ENCODE peak calls at places on chromosomes 12 and 14, in four cellular contexts. One of them, this sample, is unnamed.

GRCh38 chr12:39839072-39839471 is 219.5 kb upstream of the ABCD2 start:
- DNase-seq in HepG2: no peak
- DNase-seq in GM12878: no peak
- DNase-seq in endodermal cell: no peak
- DNase-seq in this sample: no peak

GRCh38 chr12:24821691-24822090 is 127.2 kb downstream of the BCAT1 start:
- DNase-seq in endodermal cell: no peak
- DNase-seq in HepG2: no peak
- DNase-seq in GM12878: peak
- DNase-seq in this sample: no peak

GRCh38 chr14:75022655-75023054 is 19.9 kb downstream of the EIF2B2 start:
- DNase-seq in HepG2: peak
- DNase-seq in endodermal cell: peak
- DNase-seq in GM12878: no peak
- DNase-seq in this sample: peak

GRCh38 chr12:93094988-93095737 is 166.1 kb upstream of the EEA1 start:
- DNase-seq in GM12878: peak
- DNase-seq in endodermal cell: no peak
- DNase-seq in HepG2: no peak
- DNase-seq in this sample: no peak

GRCh38 chr14:60064491-60065072 is 27.1 kb upstream of the PCNX4 start:
- DNase-seq in endodermal cell: no peak
- DNase-seq in GM12878: peak
- DNase-seq in HepG2: peak
- DNase-seq in this sample: peak

GRCh38 chr12:97995578-97995977 is 519.8 kb upstream of the TMPO start:
- DNase-seq in GM12878: no peak
- DNase-seq in endodermal cell: no peak
- DNase-seq in HepG2: no peak
- DNase-seq in this sample: no peak

GRCh38 chr14:92589213-92589852 is 75.8 kb downstream of the RIN3 start:
- DNase-seq in GM12878: no peak
- DNase-seq in HepG2: peak
- DNase-seq in endodermal cell: no peak
- DNase-seq in this sample: peak

GRCh38 chr14:21244546-21244945 is 24.7 kb downstream of the HNRNPC start:
- DNase-seq in HepG2: no peak
- DNase-seq in GM12878: no peak
- DNase-seq in endodermal cell: no peak
- DNase-seq in this sample: no peak

GRCh38 chr12:51818567-51819300 is 29.8 kb downstream of the FIGNL2 start:
- DNase-seq in endodermal cell: no peak
- DNase-seq in HepG2: no peak
- DNase-seq in GM12878: no peak
- DNase-seq in this sample: no peak

GRCh38 chr12:11981174-11981733 is 89.5 kb upstream of the BCL2L14 start:
- DNase-seq in HepG2: no peak
- DNase-seq in GM12878: peak
- DNase-seq in endodermal cell: peak
- DNase-seq in this sample: no peak

GRCh38 chr12:78290606-78291345 is 460.1 kb downstream of the NAV3 start:
- DNase-seq in endodermal cell: no peak
- DNase-seq in GM12878: no peak
- DNase-seq in HepG2: peak
- DNase-seq in this sample: no peak

GRCh38 chr14:38721822-38722431 is 381.1 kb downstream of the SEC23A start:
- DNase-seq in GM12878: peak
- DNase-seq in endodermal cell: peak
- DNase-seq in HepG2: peak
- DNase-seq in this sample: peak

GRCh38 chr12:107448198-107448597 is 237.4 kb upstream of the PWP1 start:
- DNase-seq in GM12878: no peak
- DNase-seq in endodermal cell: peak
- DNase-seq in HepG2: no peak
- DNase-seq in this sample: peak

GRCh38 chr12:106769546-106769945 is 4.9 kb upstream of the RIC8B start:
- DNase-seq in GM12878: no peak
- DNase-seq in HepG2: no peak
- DNase-seq in endodermal cell: no peak
- DNase-seq in this sample: no peak

GRCh38 chr12:49349266-49349665 is 2.6 kb downstream of the DNAJC22 start:
- DNase-seq in GM12878: no peak
- DNase-seq in endodermal cell: peak
- DNase-seq in HepG2: no peak
- DNase-seq in this sample: no peak

GRCh38 chr14:81385824-81386223 is 14.3 kb downstream of the STON2 start:
- DNase-seq in GM12878: no peak
- DNase-seq in HepG2: no peak
- DNase-seq in endodermal cell: no peak
- DNase-seq in this sample: peak

GRCh38 chr12:22860926-22861325 is 236.0 kb downstream of the ETNK1 start:
- DNase-seq in endodermal cell: peak
- DNase-seq in GM12878: no peak
- DNase-seq in HepG2: no peak
- DNase-seq in this sample: peak

GRCh38 chr12:11729008-11729407 is 79.5 kb downstream of the ETV6 start:
- DNase-seq in HepG2: no peak
- DNase-seq in endodermal cell: no peak
- DNase-seq in GM12878: no peak
- DNase-seq in this sample: no peak

GRCh38 chr12:79407671-79408622 is 282.8 kb downstream of the PAWR start:
- DNase-seq in GM12878: peak
- DNase-seq in HepG2: peak
- DNase-seq in endodermal cell: peak
- DNase-seq in this sample: peak

GRCh38 chr12:89160716-89161123 is 191.6 kb downstream of the DUSP6 start:
- DNase-seq in HepG2: no peak
- DNase-seq in endodermal cell: no peak
- DNase-seq in GM12878: no peak
- DNase-seq in this sample: no peak

GRCh38 chr12:58741226-58741625 is 179.1 kb downstream of the LRIG3 start:
- DNase-seq in GM12878: no peak
- DNase-seq in endodermal cell: no peak
- DNase-seq in HepG2: no peak
- DNase-seq in this sample: no peak

GRCh38 chr14:50620341-50620740 is 47.8 kb downstream of the SAV1 start:
- DNase-seq in GM12878: no peak
- DNase-seq in HepG2: no peak
- DNase-seq in endodermal cell: no peak
- DNase-seq in this sample: no peak

GRCh38 chr14:105197274-105197673 is 16.2 kb upstream of the NUDT14 start:
- DNase-seq in HepG2: no peak
- DNase-seq in GM12878: no peak
- DNase-seq in endodermal cell: no peak
- DNase-seq in this sample: peak

GRCh38 chr14:29528889-29529288 is 398.8 kb downstream of the PRKD1 start:
- DNase-seq in endodermal cell: no peak
- DNase-seq in HepG2: no peak
- DNase-seq in GM12878: no peak
- DNase-seq in this sample: no peak

GRCh38 chr12:66269757-66270383 is 32.4 kb upstream of the HELB start:
- DNase-seq in HepG2: peak
- DNase-seq in GM12878: peak
- DNase-seq in endodermal cell: peak
- DNase-seq in this sample: peak

GRCh38 chr12:113194971-113195391 is 9.5 kb downstream of the RITA1 start:
- DNase-seq in HepG2: no peak
- DNase-seq in GM12878: no peak
- DNase-seq in endodermal cell: no peak
- DNase-seq in this sample: peak

GRCh38 chr14:79294506-79294905 is 916.8 kb downstream of the DIO2 start:
- DNase-seq in HepG2: no peak
- DNase-seq in GM12878: no peak
- DNase-seq in endodermal cell: no peak
- DNase-seq in this sample: no peak

DNA sequence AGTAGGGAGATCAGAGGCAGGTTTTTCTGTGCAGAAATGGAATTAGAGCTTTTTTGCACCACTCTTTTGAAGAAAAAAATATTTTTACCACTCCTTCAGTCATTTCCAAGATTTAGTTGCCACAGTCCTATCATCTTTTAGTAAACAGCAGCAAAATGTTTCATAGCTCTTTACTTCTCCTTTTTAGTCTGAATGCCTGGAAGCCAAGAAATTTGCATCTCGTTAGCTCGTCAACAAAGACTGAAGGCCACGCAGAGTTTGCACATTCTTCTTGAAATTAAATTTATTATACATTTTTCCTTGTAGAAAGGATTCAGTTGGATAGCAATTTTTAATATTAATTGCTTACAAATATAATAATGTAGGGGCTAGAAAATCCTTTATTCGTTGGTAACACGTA is 544.5 kb upstream of the ATP2B1 start:
- DNase-seq in GM12878: no peak
- DNase-seq in HepG2: no peak
- DNase-seq in endodermal cell: no peak
- DNase-seq in this sample: no peak
- H3K9ac ChIP-seq in GM12878: no peak
- H3K9ac ChIP-seq in HepG2: no peak
- H3K9ac ChIP-seq in endodermal cell: no peak
- H3K9ac ChIP-seq in this sample: no peak

DNA sequence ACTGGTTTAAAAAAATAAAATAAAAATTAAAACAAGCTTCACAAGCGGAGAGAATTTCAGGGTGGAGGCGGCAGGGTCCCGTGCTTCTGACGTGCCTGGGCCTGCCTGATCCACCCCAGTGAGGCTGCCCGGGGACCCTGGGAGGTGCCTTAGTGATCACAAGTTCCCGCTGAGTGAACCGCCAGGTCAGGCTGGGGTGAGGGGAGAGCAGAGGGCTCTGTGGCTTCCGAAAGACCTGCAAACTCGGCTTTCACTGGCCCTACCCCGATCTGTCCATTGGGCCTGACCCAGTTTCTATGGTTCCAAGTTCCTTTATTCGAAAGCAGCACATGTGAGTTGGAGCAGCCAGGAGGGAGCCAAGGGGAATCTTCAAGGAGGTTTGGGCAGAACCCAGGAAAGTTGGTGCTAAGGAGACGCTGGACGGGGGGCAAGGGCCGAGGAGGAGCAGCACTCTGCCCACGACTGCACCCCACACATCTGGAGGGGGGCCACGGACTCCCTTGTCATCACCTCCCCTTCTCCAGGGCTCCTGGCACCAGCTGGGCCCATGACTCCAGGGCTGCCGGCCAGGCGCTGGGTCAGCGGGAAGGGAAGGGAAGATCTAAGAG is 12.9 kb downstream of the MMP14 start:
- DNase-seq in HepG2: no peak
- DNase-seq in endodermal cell: peak
- DNase-seq in GM12878: no peak
- DNase-seq in this sample: no peak
- H3K9ac ChIP-seq in HepG2: no peak
- H3K9ac ChIP-seq in endodermal cell: no peak
- H3K9ac ChIP-seq in GM12878: no peak
- H3K9ac ChIP-seq in this sample: no peak

GRCh38 chr12:123436017-123436964 is at the start of gene RILPL2:
- DNase-seq in GM12878: peak
- DNase-seq in endodermal cell: peak
- DNase-seq in HepG2: peak
- DNase-seq in this sample: peak
- H3K9ac ChIP-seq in GM12878: peak
- H3K9ac ChIP-seq in endodermal cell: peak
- H3K9ac ChIP-seq in HepG2: peak
- H3K9ac ChIP-seq in this sample: no peak

GRCh38 chr12:13595536-13596450 is 385.6 kb downstream of the GRIN2B start:
- DNase-seq in GM12878: no peak
- DNase-seq in HepG2: no peak
- DNase-seq in endodermal cell: peak
- DNase-seq in this sample: no peak
- H3K9ac ChIP-seq in GM12878: no peak
- H3K9ac ChIP-seq in HepG2: no peak
- H3K9ac ChIP-seq in endodermal cell: no peak
- H3K9ac ChIP-seq in this sample: no peak

DNA sequence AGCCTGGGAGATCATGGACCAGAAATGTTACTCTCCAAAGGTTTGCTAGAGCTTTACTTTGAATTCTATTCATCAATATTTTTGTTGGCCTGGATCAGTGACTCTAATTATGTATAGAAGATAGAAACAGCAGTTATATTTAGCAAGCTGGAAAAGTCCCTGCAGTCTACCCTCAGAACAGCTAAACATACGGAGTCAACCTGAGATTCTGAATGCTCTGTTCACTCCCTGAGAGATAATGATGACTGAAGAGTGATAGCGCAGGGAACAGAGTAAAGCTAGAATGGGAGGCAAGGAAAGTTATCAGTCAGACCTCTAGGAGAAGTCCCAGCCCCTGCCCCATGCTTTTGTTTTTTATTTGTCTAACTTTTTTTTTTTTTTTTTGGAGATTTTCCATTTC is 311.7 kb downstream of the RGS6 start:
- DNase-seq in GM12878: no peak
- DNase-seq in HepG2: no peak
- DNase-seq in endodermal cell: no peak
- DNase-seq in this sample: no peak
- H3K9ac ChIP-seq in GM12878: no peak
- H3K9ac ChIP-seq in HepG2: no peak
- H3K9ac ChIP-seq in endodermal cell: no peak
- H3K9ac ChIP-seq in this sample: no peak

GRCh38 chr12:44582521-44582920 is 293.6 kb downstream of the NELL2 start:
- DNase-seq in HepG2: peak
- DNase-seq in GM12878: no peak
- DNase-seq in endodermal cell: no peak
- DNase-seq in this sample: no peak

GRCh38 chr12:44584625-44585024 is 291.5 kb downstream of the NELL2 start:
- DNase-seq in endodermal cell: no peak
- DNase-seq in GM12878: no peak
- DNase-seq in HepG2: no peak
- DNase-seq in this sample: no peak

DNA sequence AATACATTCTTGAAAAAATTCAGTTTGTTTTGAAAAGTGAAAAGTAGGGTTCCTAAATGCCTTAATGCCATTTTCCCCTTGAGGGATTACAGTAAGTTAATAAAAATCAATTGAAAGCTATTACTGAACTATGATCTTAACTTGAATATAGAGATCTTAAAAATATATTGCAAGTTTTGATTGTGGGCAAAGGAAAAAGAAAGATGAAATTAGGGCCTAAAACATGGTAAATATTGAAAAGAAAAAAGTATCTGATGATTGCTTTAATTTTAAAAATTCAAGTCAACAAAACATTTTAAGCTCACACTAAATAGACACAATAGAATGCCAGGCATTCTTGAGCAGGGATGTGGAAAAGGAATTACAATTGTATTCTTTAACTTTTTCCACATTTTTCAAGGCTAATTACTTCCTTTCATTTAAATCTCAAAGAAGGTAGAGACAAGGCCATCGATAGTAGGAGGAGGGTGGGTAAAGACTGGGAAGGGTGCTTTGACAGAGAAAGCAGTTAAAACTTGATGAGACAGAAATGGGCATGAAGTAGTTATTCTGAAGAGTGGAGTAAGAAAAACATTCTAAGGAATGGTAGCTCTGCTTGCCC is 294.4 kb downstream of the NELL2 start:
- DNase-seq in HepG2: no peak
- DNase-seq in GM12878: no peak
- DNase-seq in endodermal cell: no peak
- DNase-seq in this sample: peak
- H3K9ac ChIP-seq in HepG2: no peak
- H3K9ac ChIP-seq in GM12878: no peak
- H3K9ac ChIP-seq in endodermal cell: no peak
- H3K9ac ChIP-seq in this sample: peak